ENCODE peak calls at places on chromosomes 12 and 14, in four cellular contexts. U, S, V and J are unnamed samples.

GRCh38 chr12:65339161-65339560 is 60.7 kb downstream of the MSRB3 start:
- DNase-seq in S (no peak), V (no peak), U (no peak), J (no peak)

GRCh38 chr12:57740656-57741412 is 2.3 kb upstream of the AGAP2 start:
- DNase-seq in U (no peak), V (no peak), S (peak; percentile 53), J (no peak)

GRCh38 chr12:111398530-111398929 is 7.2 kb upstream of the SH2B3 start:
- DNase-seq in V (no peak), S (no peak), U (no peak), J (no peak)

GRCh38 chr14:73633517-73634332 is 11.1 kb upstream of the DNAL1 start:
- DNase-seq in U (peak; percentile 37), V (peak; percentile 44), S (peak; percentile 59), J (peak; percentile 45)

GRCh38 chr14:91310620-91311283 is 66.2 kb upstream of the GPR68 start:
- DNase-seq in U (no peak), S (no peak), V (no peak), J (no peak)

GRCh38 chr14:56474419-56475022 is 105.1 kb upstream of the TMEM260 start:
- DNase-seq in V (peak; percentile 17), U (peak; percentile 14), S (peak; percentile 48), J (no peak)

GRCh38 chr12:5441497-5442236 is 9.8 kb downstream of the NTF3 start:
- DNase-seq in U (peak; percentile 81), S (no peak), V (no peak), J (no peak)

GRCh38 chr12:6062427-6063378 is 61.8 kb downstream of the VWF start:
- DNase-seq in U (no peak), S (peak; percentile 68), V (no peak), J (peak; percentile 61)

GRCh38 chr14:64423987-64424386 is 35.8 kb downstream of the MTHFD1 start:
- DNase-seq in U (peak; percentile 78), S (no peak), V (no peak), J (no peak)

GRCh38 chr12:31491819-31492598 is 98.9 kb downstream of the DENND5B start:
- DNase-seq in U (peak; percentile 93), S (no peak), V (peak; percentile 84), J (no peak)

GRCh38 chr12:118193477-118193876 is 57.6 kb downstream of the PEBP1 start:
- DNase-seq in U (no peak), V (no peak), S (no peak), J (no peak)

GRCh38 chr14:61950340-61950739 is 188.1 kb downstream of the SNAPC1 start:
- DNase-seq in V (no peak), U (no peak), S (no peak), J (no peak)

GRCh38 chr12:2439332-2440100 is 355.3 kb upstream of the FKBP4 start:
- DNase-seq in V (no peak), U (no peak), S (no peak), J (no peak)

GRCh38 chr12:120402217-120402616 is 33.3 kb upstream of the MSI1 start:
- DNase-seq in S (no peak), V (no peak), U (peak; percentile 18), J (no peak)

GRCh38 chr12:120408771-120409170 is 29.1 kb upstream of the COX6A1 start:
- DNase-seq in V (no peak), U (no peak), S (no peak), J (no peak)

GRCh38 chr12:120406553-120406952 is 31.4 kb upstream of the COX6A1 start:
- DNase-seq in V (no peak), U (no peak), S (no peak), J (no peak)

GRCh38 chr12:120404271-120404670 is 33.6 kb upstream of the COX6A1 start:
- DNase-seq in S (no peak), V (peak; percentile 21), U (no peak), J (no peak)

GRCh38 chr12:120406080-120406479 is 31.8 kb upstream of the COX6A1 start:
- DNase-seq in S (no peak), V (no peak), U (no peak), J (no peak)
- TF ChIP-seq CTCF in S (no peak), V (no peak), U (no peak), J (no peak)

DNA sequence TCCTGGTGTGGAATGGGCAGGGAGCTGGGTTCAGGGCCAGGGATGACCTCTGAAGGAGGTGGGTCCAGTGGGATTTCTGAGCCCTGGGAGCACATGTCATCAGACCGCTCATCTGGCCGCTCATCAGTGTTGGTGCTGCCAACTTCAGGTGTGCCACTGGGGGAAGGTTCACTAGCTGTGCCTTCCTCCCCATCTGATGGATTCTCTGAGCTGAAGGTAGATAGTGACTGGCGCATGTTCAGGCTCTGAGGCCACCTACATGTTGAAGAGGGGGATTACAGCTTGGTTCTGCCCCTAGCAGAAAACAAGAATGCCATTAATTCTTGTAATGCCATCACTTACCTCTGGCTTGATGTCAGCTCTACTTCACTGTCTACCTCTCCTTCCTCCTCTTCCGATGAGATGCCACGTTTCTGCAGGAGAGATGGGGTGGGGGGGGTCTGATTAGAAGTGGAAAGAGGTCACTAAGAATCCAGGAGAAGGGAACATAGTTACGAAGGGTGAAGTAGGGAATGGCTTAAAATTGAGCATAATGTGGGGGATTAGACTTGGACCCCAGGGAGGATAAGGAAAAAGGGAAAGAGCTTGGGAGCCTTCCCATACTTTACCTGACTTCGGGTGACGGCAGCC is 17.2 kb downstream of the MAP3K12 start:
- DNase-seq in U (no peak), V (no peak), S (no peak), J (no peak)
- TF ChIP-seq CTCF in U (peak; percentile 26), V (no peak), S (peak; percentile 22), J (peak; percentile 32)

GRCh38 chr12:102301547-102301946 is 103.9 kb upstream of the PMCH start:
- DNase-seq in V (no peak), S (no peak), U (no peak), J (no peak)

GRCh38 chr12:102299731-102300130 is 102.1 kb upstream of the PMCH start:
- DNase-seq in S (no peak), U (no peak), V (no peak), J (no peak)

GRCh38 chr12:102302553-102302952 is 104.9 kb upstream of the PMCH start:
- DNase-seq in U (no peak), V (no peak), S (no peak), J (no peak)

GRCh38 chr12:102298022-102298421 is 100.4 kb upstream of the PMCH start:
- DNase-seq in S (no peak), U (peak; percentile 68), V (peak; percentile 6), J (no peak)

DNA sequence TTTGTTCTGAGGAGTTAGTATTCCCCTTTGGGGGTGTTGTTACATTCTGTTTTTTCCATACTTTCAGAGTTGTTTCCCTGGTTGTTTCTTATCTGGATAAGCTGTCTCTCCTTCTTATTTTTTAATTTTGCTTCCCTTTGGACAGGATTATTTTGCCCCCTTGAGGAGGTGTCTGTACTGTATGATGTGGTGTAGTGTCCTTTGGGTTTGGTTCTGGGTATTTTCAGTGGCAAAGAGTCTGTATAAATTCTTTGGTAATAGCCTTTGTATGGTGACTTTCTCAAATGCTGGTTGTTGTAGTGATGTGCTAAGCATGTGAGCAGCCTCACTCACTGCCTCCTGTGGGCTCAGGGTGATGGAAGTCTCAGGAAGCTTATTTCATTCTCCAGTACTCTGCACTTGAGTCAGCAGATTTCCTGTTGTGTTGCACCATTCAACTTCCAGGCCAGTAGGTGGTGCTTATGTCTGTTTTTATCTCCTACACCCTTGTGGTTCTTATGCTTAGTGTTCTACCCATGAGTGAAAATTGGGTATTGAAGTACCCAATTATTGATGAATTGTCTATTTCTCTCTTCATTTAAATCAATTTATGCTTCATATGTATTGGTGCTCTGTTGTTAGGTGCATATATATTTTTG is 103.3 kb upstream of the PMCH start:
- DNase-seq in U (peak; percentile 37), V (peak; percentile 41), S (peak; percentile 7), J (no peak)
- TF ChIP-seq CTCF in U (peak; percentile 41), V (peak; percentile 47), S (no peak), J (peak; percentile 34)

DNA sequence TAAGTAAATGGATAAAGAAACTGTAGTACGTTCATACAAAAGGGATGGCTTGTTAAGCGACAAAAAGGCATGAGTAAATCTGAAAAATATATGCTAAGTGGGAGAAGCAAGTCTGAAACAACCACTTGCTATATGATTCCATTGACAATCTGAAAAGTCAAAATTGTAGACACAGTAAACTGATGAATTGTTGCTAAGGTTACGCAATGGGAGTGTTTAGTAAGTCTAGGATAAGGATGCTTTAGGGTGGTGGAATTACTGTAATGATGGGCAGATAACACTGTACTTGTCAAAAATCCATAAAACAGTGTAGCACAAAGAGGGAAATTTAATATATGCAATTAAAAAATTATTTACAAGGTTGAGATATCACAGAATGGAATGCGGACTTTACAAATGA is 984.9 kb downstream of the FSCB start:
- DNase-seq in V (no peak), S (no peak), U (no peak), J (no peak)
- TF ChIP-seq CTCF in V (no peak), S (no peak), U (no peak), J (no peak)